ENCODE peak calls at places on chromosome 10, in four cellular contexts. M, Y, R and V are unnamed samples.

GRCh38 chr10:60343254-60343653 is 46.4 kb downstream of the ANK3 start:
- DNase-seq in R (no peak), M (no peak), Y (no peak), V (no peak)

GRCh38 chr10:116216676-116217075 is 56.3 kb downstream of the GFRA1 start:
- DNase-seq in R (no peak), M (no peak), Y (no peak), V (no peak)

GRCh38 chr10:103284170-103284569 is 7.2 kb downstream of the INA start:
- DNase-seq in R (no peak), Y (no peak), M (peak; percentile 51), V (no peak)

GRCh38 chr10:124999433-125000365 is 57.8 kb downstream of the ZRANB1 start:
- DNase-seq in Y (peak; percentile 47), R (no peak), M (no peak), V (no peak)

GRCh38 chr10:46992794-46993552 is 81.7 kb downstream of the PTPN20 start:
- DNase-seq in R (peak; percentile 50), M (no peak), Y (no peak), V (no peak)

GRCh38 chr10:53005612-53006325 is 233.2 kb upstream of the MBL2 start:
- DNase-seq in R (no peak), Y (no peak), M (no peak), V (no peak)

GRCh38 chr10:48625013-48625412 is 20.1 kb upstream of the ARHGAP22 start:
- DNase-seq in Y (no peak), R (no peak), M (peak; percentile 23), V (no peak)

GRCh38 chr10:36148207-36148606 is 506.1 kb upstream of the FZD8 start:
- DNase-seq in M (no peak), Y (no peak), R (no peak), V (no peak)

GRCh38 chr10:77850620-77851231 is 75.8 kb downstream of the DLG5 start:
- DNase-seq in Y (no peak), M (no peak), R (no peak), V (no peak)

GRCh38 chr10:54869022-54869421 is 68.0 kb upstream of the PCDH15 start:
- DNase-seq in R (no peak), M (peak; percentile 48), Y (no peak), V (no peak)

GRCh38 chr10:7525314-7526016 is 114.6 kb upstream of the SFMBT2 start:
- DNase-seq in R (peak; percentile 47), Y (peak; percentile 79), M (peak; percentile 50), V (peak; percentile 5)

GRCh38 chr10:101293007-101293723 is 60.8 kb upstream of the BTRC start:
- DNase-seq in M (no peak), R (peak; percentile 61), Y (no peak), V (no peak)

GRCh38 chr10:43135064-43135463 is 3.2 kb upstream of the CSGALNACT2 start:
- DNase-seq in M (no peak), Y (no peak), R (no peak), V (no peak)

GRCh38 chr10:12181065-12181775 is 14.5 kb downstream of the NUDT5 start:
- DNase-seq in Y (peak; percentile 75), R (no peak), M (peak; percentile 34), V (no peak)

GRCh38 chr10:45464958-45465567 is 91.0 kb downstream of the ALOX5 start:
- DNase-seq in R (peak; percentile 68), Y (peak; percentile 89), M (peak; percentile 42), V (no peak)

GRCh38 chr10:121579656-121580055 is 18.6 kb downstream of the FGFR2 start:
- DNase-seq in R (peak; percentile 53), M (peak; percentile 83), Y (no peak), V (no peak)

GRCh38 chr10:6543431-6544005 is 36.6 kb downstream of the PRKCQ start:
- DNase-seq in M (no peak), R (no peak), Y (peak; percentile 59), V (no peak)

GRCh38 chr10:8305871-8306652 is 251.6 kb downstream of the GATA3 start:
- DNase-seq in M (peak; percentile 89), R (no peak), Y (no peak), V (no peak)

GRCh38 chr10:129741280-129741977 is 222.6 kb downstream of the EBF3 start:
- DNase-seq in Y (no peak), M (no peak), R (peak; percentile 14), V (no peak)

GRCh38 chr10:63554666-63555065 is 33.5 kb downstream of the REEP3 start:
- DNase-seq in M (peak; percentile 79), R (no peak), Y (peak; percentile 84), V (peak; percentile 16)

GRCh38 chr10:79028456-79029010 is 40.2 kb upstream of the ZMIZ1 start:
- DNase-seq in R (no peak), Y (no peak), M (no peak), V (no peak)

GRCh38 chr10:19719320-19719719 is 96.9 kb upstream of the PLXDC2 start:
- DNase-seq in R (no peak), Y (no peak), M (no peak), V (no peak)

GRCh38 chr10:132904169-132904813 is 38.1 kb downstream of the CFAP46 start:
- DNase-seq in R (peak; percentile 64), M (peak; percentile 9), Y (peak; percentile 46), V (no peak)

GRCh38 chr10:6055929-6056328 is 6.2 kb downstream of the IL2RA start:
- DNase-seq in M (no peak), R (no peak), Y (no peak), V (no peak)

GRCh38 chr10:6813876-6814275 is 233.8 kb upstream of the PRKCQ start:
- DNase-seq in M (no peak), Y (no peak), R (no peak), V (no peak)

GRCh38 chr10:132329565-132330485 is 2.2 kb upstream of the LRRC27 start:
- DNase-seq in Y (peak; percentile 58), R (no peak), M (no peak), V (no peak)

GRCh38 chr10:77069020-77069419 is 568.6 kb downstream of the KCNMA1 start:
- DNase-seq in Y (no peak), R (no peak), M (no peak), V (no peak)

GRCh38 chr10:49024484-49024883 is 84.8 kb upstream of the LRRC18 start:
- DNase-seq in R (no peak), M (no peak), Y (no peak), V (no peak)

GRCh38 chr10:102643346-102644065 is 773 bp upstream of the TRIM8 start:
- DNase-seq in R (peak; percentile 70), M (no peak), Y (peak; percentile 70), V (no peak)

GRCh38 chr10:24465124-24465874 is 256.4 kb downstream of the KIAA1217 start:
- DNase-seq in R (no peak), M (peak; percentile 78), Y (peak; percentile 54), V (no peak)

GRCh38 chr10:86960863-86961434 is 2.5 kb downstream of the SNCG start:
- DNase-seq in R (peak; percentile 34), M (no peak), Y (peak; percentile 36), V (no peak)

GRCh38 chr10:72981028-72981881 is 26.6 kb upstream of the PLA2G12B start:
- DNase-seq in R (no peak), Y (no peak), M (peak; percentile 54), V (peak; percentile 8)

GRCh38 chr10:79160191-79160590 is 91.4 kb downstream of the ZMIZ1 start:
- DNase-seq in M (no peak), R (no peak), Y (no peak), V (no peak)

GRCh38 chr10:10198388-10198787 is 819.3 kb upstream of the CELF2 start:
- DNase-seq in R (no peak), M (no peak), Y (no peak), V (no peak)

DNA sequence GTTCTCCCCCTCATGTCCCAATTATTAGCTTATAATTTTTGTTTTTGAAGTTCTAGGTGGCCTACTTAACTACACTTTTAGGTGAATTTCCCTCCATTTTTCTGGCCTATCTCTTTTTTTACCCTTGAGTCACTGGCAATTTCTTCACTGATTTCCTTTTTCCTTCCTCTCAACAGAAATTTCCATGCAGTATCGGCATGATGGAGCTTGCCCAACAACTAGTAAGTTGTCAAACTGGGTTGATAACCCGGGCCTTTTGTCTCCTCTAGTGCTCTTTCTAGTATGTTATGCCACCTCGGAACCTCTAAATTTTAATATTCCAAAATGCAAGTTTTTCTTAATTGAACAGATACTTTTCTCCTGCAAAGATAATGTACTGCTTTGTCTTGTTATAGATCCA is 147.1 kb downstream of the MLLT10 start:
- DNase-seq in R (no peak), Y (no peak), M (peak; percentile 73), V (peak; percentile 3)
- H3K27ac ChIP-seq in R (no peak overlapping the region), Y (no peak overlapping the region), M (no peak overlapping the region), V (peak overlapping the region; percentile 18)

DNA sequence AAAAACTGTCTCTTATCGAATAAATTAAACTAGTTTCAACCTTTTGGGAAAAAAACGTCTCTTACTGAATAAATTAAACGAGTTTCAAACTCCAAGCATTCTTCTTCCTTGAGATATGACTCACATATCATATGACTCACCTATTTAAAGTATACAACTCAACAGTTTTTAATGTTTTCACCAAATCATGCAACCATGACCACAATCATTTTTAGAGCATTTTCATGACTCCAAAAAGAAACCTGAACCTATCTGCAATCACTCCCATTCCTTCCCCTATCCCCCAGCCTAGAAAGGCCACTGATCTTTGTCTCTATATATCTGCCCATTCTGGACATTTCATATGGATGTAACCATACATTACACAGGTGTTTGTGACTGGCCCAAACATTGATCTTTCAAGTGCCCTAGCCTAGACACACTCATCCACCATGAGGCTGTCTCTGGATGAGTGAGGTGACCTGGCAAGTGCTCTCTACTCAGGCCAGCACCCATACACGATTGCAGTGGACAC is 115.3 kb downstream of the PIP4K2A start:
- DNase-seq in Y (no peak), M (peak; percentile 63), R (no peak), V (no peak)
- H3K27ac ChIP-seq in Y (peak overlapping the region; percentile 71), M (peak overlapping the region; percentile 20), R (no peak overlapping the region), V (no peak overlapping the region)

GRCh38 chr10:38174341-38174740 is 80.2 kb downstream of the ZNF37A start:
- DNase-seq in Y (no peak), M (peak; percentile 24), R (no peak), V (peak; percentile 56)
- H3K27ac ChIP-seq in Y (no peak overlapping the region), M (no peak overlapping the region), R (no peak overlapping the region), V (no peak overlapping the region)

GRCh38 chr10:4532976-4533375 is 293.0 kb upstream of the AKR1E2 start:
- DNase-seq in R (no peak), M (no peak), Y (no peak), V (no peak)
- H3K27ac ChIP-seq in R (no peak overlapping the region), M (peak overlapping the region; percentile 33), Y (no peak overlapping the region), V (peak overlapping the region; percentile 94)

GRCh38 chr10:95450188-95450587 is 111.0 kb downstream of the SORBS1 start:
- DNase-seq in R (no peak), Y (no peak), M (no peak), V (no peak)
- H3K27ac ChIP-seq in R (no peak overlapping the region), Y (no peak overlapping the region), M (no peak overlapping the region), V (no peak overlapping the region)

GRCh38 chr10:51399840-51400239 is 299.6 kb downstream of the CSTF2T start:
- DNase-seq in Y (no peak), M (no peak), R (no peak), V (no peak)

GRCh38 chr10:51403522-51403921 is 295.9 kb downstream of the CSTF2T start:
- DNase-seq in R (no peak), M (no peak), Y (no peak), V (no peak)

GRCh38 chr10:51400354-51401096 is 298.9 kb downstream of the CSTF2T start:
- DNase-seq in M (no peak), R (no peak), Y (no peak), V (no peak)

GRCh38 chr10:51405580-51406367 is 293.6 kb downstream of the CSTF2T start:
- DNase-seq in R (peak; percentile 38), M (peak; percentile 49), Y (no peak), V (no peak)
- H3K27ac ChIP-seq in R (no peak overlapping the region), M (no peak overlapping the region), Y (no peak overlapping the region), V (no peak overlapping the region)